ENCODE peak calls at places on chromosomes 5 and 9, in six cellular contexts. Z is K562, E is HepG2, K is H1, Y is SK-N-SH, T is GM12878. Q is an unnamed sample.
A peak's percentile ranks its signal among the peaks of the same experiment; 100 is the strongest.

GRCh38 chr9:71681708-71682268 is 86.5 kb downstream of the CEMIP2 start:
- DNase-seq in Z (peak; percentile 10), E (no peak), K (no peak), Y (no peak), T (no peak), Q (no peak)

GRCh38 chr9:120998111-120998510 is 52.0 kb downstream of the C5 start:
- DNase-seq in Z (no peak), E (peak; percentile 28), K (no peak), Y (no peak), T (no peak), Q (no peak)

GRCh38 chr9:100600511-100601079 is 22.7 kb downstream of the CAVIN4 start:
- DNase-seq in Z (peak; percentile 67), E (no peak), K (no peak), Y (no peak), T (no peak), Q (no peak)

GRCh38 chr5:117657591-117657990 is 1083.0 kb upstream of the SEMA6A start:
- DNase-seq in Z (no peak), E (no peak), K (no peak), Y (peak; percentile 11), T (no peak), Q (no peak)

GRCh38 chr9:136925414-136926153 is 19.0 kb downstream of the FBXW5 start:
- DNase-seq in Z (no peak), E (no peak), K (no peak), Y (no peak), T (no peak), Q (no peak)

GRCh38 chr9:91192785-91193657 is 168.7 kb downstream of the AUH start:
- DNase-seq in Z (peak; percentile 91), E (peak; percentile 95), K (peak; percentile 65), Y (peak; percentile 75), T (no peak), Q (peak; percentile 83)

GRCh38 chr9:6218099-6218502 is 2.5 kb downstream of the IL33 start:
- DNase-seq in Z (no peak), E (no peak), K (no peak), Y (no peak), T (no peak), Q (no peak)

GRCh38 chr9:111272571-111272970 is 57.5 kb downstream of the OR2K2 start:
- DNase-seq in Z (no peak), E (no peak), K (no peak), Y (no peak), T (no peak), Q (no peak)

GRCh38 chr5:96487859-96488258 is 54.8 kb upstream of the PCSK1 start:
- DNase-seq in Z (no peak), E (no peak), K (no peak), Y (no peak), T (no peak), Q (no peak)

GRCh38 chr5:51958473-51958872 is 575.2 kb downstream of the ISL1 start:
- DNase-seq in Z (no peak), E (no peak), K (no peak), Y (no peak), T (no peak), Q (no peak)

GRCh38 chr5:150624334-150625163 is 15.9 kb upstream of the SYNPO start:
- DNase-seq in Z (peak; percentile 54), E (no peak), K (no peak), Y (peak; percentile 91), T (no peak), Q (no peak)

GRCh38 chr5:43042626-43043399 is 2.7 kb upstream of the ANXA2R start:
- DNase-seq in Z (peak; percentile 95), E (no peak), K (peak; percentile 67), Y (peak; percentile 35), T (peak; percentile 55), Q (no peak)

GRCh38 chr9:136050706-136051567 is 44.2 kb downstream of the NACC2 start:
- DNase-seq in Z (no peak), E (peak; percentile 9), K (peak; percentile 73), Y (peak; percentile 81), T (no peak), Q (no peak)

GRCh38 chr5:68071243-68071642 is 144.3 kb upstream of the PIK3R1 start:
- DNase-seq in Z (no peak), E (no peak), K (no peak), Y (no peak), T (no peak), Q (no peak)

GRCh38 chr5:142587354-142587965 is 98.4 kb downstream of the FGF1 start:
- DNase-seq in Z (peak; percentile 68), E (peak; percentile 15), K (peak; percentile 65), Y (no peak), T (no peak), Q (no peak)

GRCh38 chr5:43602818-43603534 is at the start of gene NNT:
- DNase-seq in Z (peak; percentile 86), E (peak; percentile 61), K (peak; percentile 82), Y (peak; percentile 84), T (no peak), Q (peak; percentile 74)

GRCh38 chr9:6426117-6426516 is 13.1 kb downstream of the UHRF2 start:
- DNase-seq in Z (no peak), E (no peak), K (no peak), Y (no peak), T (no peak), Q (no peak)

GRCh38 chr5:177469750-177470525 is 3.5 kb downstream of the DBN1 start:
- DNase-seq in Z (no peak), E (no peak), K (no peak), Y (no peak), T (no peak), Q (no peak)

GRCh38 chr5:58497956-58498942 is 7.0 kb downstream of the GAPT start:
- DNase-seq in Z (peak; percentile 9), E (peak; percentile 24), K (peak; percentile 66), Y (peak; percentile 37), T (no peak), Q (no peak)

DNA sequence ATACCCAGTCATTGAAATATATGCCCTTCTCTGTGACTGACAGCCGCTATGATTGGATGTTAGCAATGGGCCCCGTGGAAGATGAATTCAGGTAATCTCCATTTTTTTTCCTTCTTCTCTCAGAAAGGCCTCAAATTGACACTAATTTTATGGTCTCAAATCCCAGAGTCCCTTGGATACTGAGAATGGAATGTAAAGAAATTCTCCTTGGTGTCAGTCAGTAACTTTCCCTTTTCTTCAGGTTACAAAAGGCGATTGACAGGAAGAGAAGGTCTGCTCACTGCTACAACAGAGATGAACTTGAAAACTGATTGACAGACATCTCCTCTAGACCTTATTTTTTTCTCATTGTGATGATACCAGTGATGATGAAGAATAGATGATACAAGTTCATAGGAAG is 748.3 kb downstream of the MAT2B start:
- DNase-seq in Z (no peak), E (no peak), K (no peak), Y (no peak), T (no peak), Q (no peak)
- TF ChIP-seq POLR2AphosphoS5 in Z (no peak), E (no peak), K (no peak), Y (no peak), T (no peak), Q (no peak)

GRCh38 chr5:125199968-125200841 is 453.8 kb upstream of the ZNF608 start:
- DNase-seq in Z (no peak), E (no peak), K (no peak), Y (peak; percentile 44), T (no peak), Q (no peak)

GRCh38 chr5:125199373-125199772 is 452.9 kb upstream of the ZNF608 start:
- DNase-seq in Z (no peak), E (no peak), K (no peak), Y (no peak), T (no peak), Q (no peak)

GRCh38 chr5:125200842-125201373 is 454.5 kb upstream of the ZNF608 start:
- DNase-seq in Z (no peak), E (no peak), K (no peak), Y (no peak), T (no peak), Q (no peak)

GRCh38 chr5:125196479-125197183 is 450.2 kb upstream of the ZNF608 start:
- DNase-seq in Z (no peak), E (no peak), K (no peak), Y (no peak), T (no peak), Q (no peak)

DNA sequence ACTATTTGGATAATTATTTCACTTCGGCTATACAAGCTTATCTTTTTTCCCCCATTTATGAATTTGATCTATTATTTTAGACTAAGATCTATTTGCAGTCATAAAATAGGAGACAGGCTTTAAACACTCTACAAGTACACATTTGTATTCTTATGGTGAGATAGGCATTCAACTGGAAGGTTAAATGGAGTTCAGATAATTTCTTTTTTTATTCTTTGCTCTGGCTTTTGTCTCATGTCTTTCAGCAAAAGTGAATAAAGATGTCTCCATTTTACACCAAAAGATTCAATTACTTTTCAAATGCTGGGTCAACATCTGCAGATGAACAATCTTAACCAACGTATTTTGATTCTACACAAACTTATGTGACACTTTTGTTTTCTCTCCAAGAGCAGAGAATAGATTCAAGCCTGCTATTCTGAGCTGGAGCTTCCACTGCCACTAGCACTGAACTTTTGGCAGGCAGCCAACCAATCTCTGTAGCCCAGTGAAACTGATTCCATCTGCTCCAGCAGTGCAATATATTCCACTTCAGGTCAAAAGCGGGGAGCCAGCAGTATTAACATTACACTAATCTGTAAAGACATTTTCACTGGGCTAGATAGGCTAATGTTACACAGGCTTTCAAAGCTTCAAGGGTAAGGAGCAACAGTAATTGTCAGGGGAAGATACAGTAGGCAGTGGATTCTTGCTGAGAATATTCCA is 452.0 kb upstream of the ZNF608 start:
- DNase-seq in Z (no peak), E (no peak), K (no peak), Y (peak; percentile 56), T (no peak), Q (no peak)
- TF ChIP-seq GABPA in Z (no peak), E (no peak), K (no peak), Y (peak; percentile 18), T (no peak), Q (no peak)

GRCh38 chr9:122340161-122340560 is 30.7 kb upstream of the PTGS1 start:
- DNase-seq in Z (no peak), E (no peak), K (no peak), Y (no peak), T (no peak), Q (no peak)
- TF ChIP-seq POLR2AphosphoS5 in Z (no peak), E (no peak), K (no peak), Y (no peak), T (no peak), Q (no peak)

GRCh38 chr5:137148656-137149055 is 350.5 kb downstream of the SPOCK1 start:
- DNase-seq in Z (no peak), E (no peak), K (no peak), Y (no peak), T (no peak), Q (no peak)

GRCh38 chr5:137147346-137147745 is 351.8 kb downstream of the SPOCK1 start:
- DNase-seq in Z (no peak), E (no peak), K (no peak), Y (no peak), T (no peak), Q (no peak)

GRCh38 chr5:137146402-137146889 is 352.7 kb downstream of the SPOCK1 start:
- DNase-seq in Z (no peak), E (no peak), K (no peak), Y (no peak), T (no peak), Q (no peak)

GRCh38 chr5:137145726-137146125 is 353.4 kb downstream of the SPOCK1 start:
- DNase-seq in Z (no peak), E (no peak), K (no peak), Y (no peak), T (no peak), Q (no peak)

DNA sequence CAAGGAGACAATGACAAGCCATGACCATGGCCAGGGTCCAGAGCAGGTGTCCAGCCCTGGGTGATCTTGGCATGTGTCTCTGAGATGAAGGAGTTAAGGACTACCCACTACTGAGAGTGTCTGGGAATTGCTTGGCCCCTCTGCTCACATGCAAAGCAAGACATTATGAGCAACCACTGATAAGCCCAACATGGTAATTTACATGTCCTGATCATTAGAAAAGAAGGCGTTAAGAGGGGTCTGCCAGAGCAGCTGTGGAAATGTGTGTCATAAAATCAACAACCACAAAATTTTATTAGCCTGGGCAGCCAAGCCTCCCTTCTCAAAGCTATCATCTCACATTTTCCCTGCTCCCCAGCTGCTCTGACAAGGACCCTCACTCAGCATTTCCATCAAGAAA is 351.0 kb downstream of the SPOCK1 start:
- DNase-seq in Z (no peak), E (no peak), K (no peak), Y (no peak), T (no peak), Q (no peak)
- TF ChIP-seq GABPA in Z (no peak), E (no peak), K (no peak), Y (no peak), T (no peak), Q (no peak)

Q was measured in HL-60.